ENCODE peak calls at places on chromosome 5, in ten cellular contexts. P is IMR-90, D is tibial nerve, J is stomach, O is body of pancreas, R is A549, A is HCT116, H is testis, U is endothelial cell of umbilical vein, L is adrenal gland. Y is an unnamed sample. For H3K4me1, the result is how much of the 10 kb centered on the place peaks cover.

GRCh38 chr5:127580731-127581130 is 63.3 kb downstream of the PRRC1 start:
- DNase-seq in P (no peak), D (no peak), J (no peak), O (no peak), R (no peak), A (no peak), H (no peak), U (no peak), L (no peak), Y (no peak)

GRCh38 chr5:135319928-135320606 is 79.0 kb downstream of the MACROH2A1 start:
- DNase-seq in P (no peak), D (no peak), J (peak), O (no peak), R (no peak), A (no peak), H (no peak), U (no peak), L (no peak), Y (no peak)

GRCh38 chr5:124102491-124102890 is 590.5 kb downstream of the CSNK1G3 start:
- DNase-seq in P (peak), D (no peak), J (no peak), O (no peak), R (no peak), A (no peak), H (no peak), U (peak), L (no peak), Y (no peak)

GRCh38 chr5:95664204-95664786 is 17.7 kb downstream of the RFESD start:
- DNase-seq in P (peak), D (no peak), J (no peak), O (peak), R (no peak), A (peak), H (peak), U (peak), L (no peak), Y (no peak)

GRCh38 chr5:553874-554273 is 29.6 kb upstream of the SLC9A3 start:
- DNase-seq in P (no peak), D (no peak), J (peak), O (peak), R (peak), A (peak), H (peak), U (no peak), L (peak), Y (no peak)

GRCh38 chr5:101580591-101580990 is 677.5 kb upstream of the ST8SIA4 start:
- DNase-seq in P (no peak), D (no peak), J (no peak), O (no peak), R (no peak), A (no peak), H (no peak), U (no peak), L (no peak), Y (no peak)

GRCh38 chr5:78718185-78718584 is 69.6 kb upstream of the LHFPL2 start:
- DNase-seq in P (no peak), D (no peak), J (no peak), O (no peak), R (no peak), A (no peak), H (no peak), U (no peak), L (no peak), Y (no peak)

GRCh38 chr5:56545016-56545415 is 270.3 kb upstream of the MAP3K1 start:
- DNase-seq in P (peak), D (no peak), J (no peak), O (no peak), R (no peak), A (no peak), H (no peak), U (no peak), L (no peak), Y (no peak)

GRCh38 chr5:67037171-67037570 is 159.4 kb downstream of the CD180 start:
- DNase-seq in P (peak), D (no peak), J (no peak), O (no peak), R (no peak), A (no peak), H (no peak), U (no peak), L (no peak), Y (no peak)

GRCh38 chr5:75891020-75891419 is 173.8 kb upstream of the POC5 start:
- DNase-seq in P (no peak), D (no peak), J (no peak), O (no peak), R (no peak), A (no peak), H (no peak), U (no peak), L (no peak), Y (no peak)

GRCh38 chr5:58739051-58739450 is 156.2 kb downstream of the RAB3C start:
- DNase-seq in P (no peak), D (no peak), J (no peak), O (no peak), R (no peak), A (no peak), H (no peak), U (no peak), L (no peak), Y (no peak)

GRCh38 chr5:135398855-135399837 is at the start of gene MACROH2A1:
- DNase-seq in P (peak), D (peak), J (peak), O (peak), R (peak), A (peak), H (peak), U (peak), L (peak), Y (peak)

GRCh38 chr5:38724301-38725030 is 121.3 kb upstream of the OSMR start:
- DNase-seq in P (peak), D (no peak), J (no peak), O (no peak), R (peak), A (no peak), H (no peak), U (no peak), L (no peak), Y (no peak)

GRCh38 chr5:1473746-1474145 is 28.5 kb upstream of the SLC6A3 start:
- DNase-seq in P (no peak), D (no peak), J (no peak), O (no peak), R (no peak), A (no peak), H (no peak), U (no peak), L (no peak), Y (no peak)

GRCh38 chr5:96146675-96147074 is 185.0 kb upstream of the ELL2 start:
- DNase-seq in P (peak), D (no peak), J (no peak), O (no peak), R (peak), A (peak), H (peak), U (peak), L (peak), Y (no peak)

GRCh38 chr5:148683651-148684050 is 29.3 kb upstream of the HTR4 start:
- DNase-seq in P (no peak), D (no peak), J (no peak), O (no peak), R (no peak), A (no peak), H (no peak), U (no peak), L (no peak), Y (no peak)

GRCh38 chr5:88230546-88231066 is 38.0 kb downstream of the TMEM161B start:
- DNase-seq in P (no peak), D (no peak), J (no peak), O (no peak), R (no peak), A (no peak), H (no peak), U (no peak), L (no peak), Y (no peak)

GRCh38 chr5:81425569-81425968 is 31.6 kb upstream of the ACOT12 start:
- DNase-seq in P (peak), D (no peak), J (no peak), O (no peak), R (peak), A (peak), H (no peak), U (peak), L (no peak), Y (no peak)

GRCh38 chr5:66410056-66410455 is 186.1 kb upstream of the MAST4 start:
- DNase-seq in P (no peak), D (no peak), J (no peak), O (no peak), R (no peak), A (no peak), H (no peak), U (no peak), L (no peak), Y (no peak)

GRCh38 chr5:178203670-178204204 is 596 bp upstream of the HNRNPAB start:
- DNase-seq in P (no peak), D (no peak), J (no peak), O (no peak), R (no peak), A (no peak), H (no peak), U (no peak), L (no peak), Y (no peak)

GRCh38 chr5:178204205-178205009 is at the start of gene HNRNPAB:
- DNase-seq in P (peak), D (peak), J (peak), O (peak), R (peak), A (peak), H (peak), U (peak), L (peak), Y (peak)

GRCh38 chr5:178205749-178206047 is 1.4 kb downstream of the HNRNPAB start:
- DNase-seq in P (no peak), D (no peak), J (no peak), O (no peak), R (no peak), A (no peak), H (no peak), U (peak), L (no peak), Y (no peak)

GRCh38 chr5:178206166-178207101 is 2.1 kb downstream of the HNRNPAB start:
- DNase-seq in P (peak), D (no peak), J (no peak), O (no peak), R (no peak), A (no peak), H (peak), U (no peak), L (peak), Y (no peak)

GRCh38 chr5:178205010-178205748 is 846 bp downstream of the HNRNPAB start:
- DNase-seq in P (peak), D (peak), J (peak), O (peak), R (peak), A (no peak), H (peak), U (peak), L (peak), Y (no peak)
- TF ChIP-seq POLR2A in P (no peak), D (peak), J (no peak), O (no peak), R (no peak), A (no peak), H (no peak), U (peak), L (peak), Y (peak)

DNA sequence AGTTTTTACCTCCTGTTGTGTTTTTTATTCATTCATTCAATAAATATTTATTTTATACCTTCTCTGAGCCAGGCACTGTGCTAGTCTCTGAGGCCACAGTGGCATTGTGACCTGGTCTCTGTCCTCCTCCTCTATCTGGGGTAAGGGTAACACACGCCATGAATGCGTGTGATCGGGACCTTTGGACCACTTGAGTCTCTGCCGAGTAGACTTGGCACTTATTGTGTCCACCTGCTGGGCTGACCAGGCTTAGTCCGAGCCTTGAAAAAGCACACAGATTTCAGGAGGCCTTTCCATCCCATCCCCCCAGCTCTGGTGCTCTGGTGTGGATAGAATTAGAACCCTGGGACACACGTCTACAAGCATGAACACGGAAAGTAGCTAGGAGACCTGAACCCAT is 58.7 kb downstream of the ERGIC1 start:
- DNase-seq in P (no peak), D (no peak), J (peak), O (no peak), R (no peak), A (no peak), H (no peak), U (no peak), L (no peak), Y (no peak)
- TF ChIP-seq CTCF in P (no peak), D (no peak), J (no peak), O (no peak), R (no peak), A (no peak), H (no peak), U (no peak), L (peak), Y (no peak)

GRCh38 chr5:51013036-51013435 is 346.6 kb downstream of the PARP8 start:
- DNase-seq in P (no peak), D (no peak), J (no peak), O (no peak), R (no peak), A (no peak), H (no peak), U (no peak), L (no peak), Y (no peak)
- H3K4me1 ChIP-seq in P (under half), D (under half), J (under half), O (under half), R (under half), A (under half), H (under half), U (under half), L (under half), Y (under half)

GRCh38 chr5:138575194-138576015 is at the start of gene HSPA9:
- DNase-seq in P (peak), D (peak), J (peak), O (peak), R (peak), A (peak), H (peak), U (peak), L (peak), Y (peak)
- TF ChIP-seq POLR2A in P (peak), D (peak), J (peak), O (peak), R (peak), A (no peak), H (peak), U (peak), L (peak), Y (peak)

GRCh38 chr5:173981362-173981761 is 7.6 kb upstream of the C5orf47 start:
- DNase-seq in P (no peak), D (no peak), J (no peak), O (no peak), R (no peak), A (no peak), H (no peak), U (no peak), L (no peak), Y (no peak)

GRCh38 chr5:173989432-173990082 is 587 bp downstream of the C5orf47 start:
- DNase-seq in P (no peak), D (no peak), J (no peak), O (no peak), R (no peak), A (no peak), H (no peak), U (no peak), L (no peak), Y (no peak)

GRCh38 chr5:173988554-173989431 is at the start of gene C5orf47:
- DNase-seq in P (no peak), D (no peak), J (no peak), O (no peak), R (no peak), A (no peak), H (peak), U (no peak), L (no peak), Y (no peak)

GRCh38 chr5:173984218-173984617 is 4.8 kb upstream of the C5orf47 start:
- DNase-seq in P (peak), D (no peak), J (no peak), O (no peak), R (peak), A (peak), H (no peak), U (peak), L (no peak), Y (no peak)
- TF ChIP-seq CTCF in P (peak), D (no peak), J (peak), O (peak), R (peak), A (peak), H (no peak), U (no peak), L (peak), Y (no peak)